ENCODE peak calls at places on chromosomes 4 and X, in six cellular contexts. B is effector memory CD4-positive, alpha-beta T cell; N is PC-9; V is GM23248; G is Peyer's patch; H is cardiac muscle cell. E is an unnamed sample.

GRCh38 chrX:38561951-38562719 is 793 bp downstream of the TSPAN7 start:
- DNase-seq in B (no peak), N (no peak), V (peak; percentile 2), G (peak; percentile 48), H (no peak), E (no peak)

GRCh38 chr4:155973639-155974475 is 20.2 kb upstream of the CTSO start:
- DNase-seq in B (no peak), N (no peak), V (peak; percentile 23), G (no peak), H (peak; percentile 39), E (no peak)

GRCh38 chr4:84481879-84482245 is 17.2 kb downstream of the NKX6-1 start:
- DNase-seq in B (no peak), N (no peak), V (no peak), G (no peak), H (no peak), E (no peak)

GRCh38 chr4:84647307-84647884 is 64.5 kb downstream of the CDS1 start:
- DNase-seq in B (no peak), N (no peak), V (peak; percentile 8), G (no peak), H (peak; percentile 27), E (no peak)

GRCh38 chr4:17707671-17708070 is 73.8 kb downstream of the FAM184B start:
- DNase-seq in B (no peak), N (no peak), V (no peak), G (no peak), H (no peak), E (no peak)

GRCh38 chr4:146095091-146095690 is 80.3 kb upstream of the LSM6 start:
- DNase-seq in B (no peak), N (peak; percentile 20), V (peak; percentile 68), G (peak; percentile 78), H (peak; percentile 79), E (peak; percentile 3)

GRCh38 chrX:40266490-40267333 is 169.0 kb upstream of the BCOR start:
- DNase-seq in B (peak; percentile 24), N (peak; percentile 45), V (peak; percentile 82), G (peak; percentile 77), H (peak; percentile 74), E (peak; percentile 29)

GRCh38 chr4:128553665-128554515 is 255.6 kb upstream of the JADE1 start:
- DNase-seq in B (no peak), N (no peak), V (no peak), G (no peak), H (no peak), E (no peak)

GRCh38 chr4:101846550-101846949 is 56.0 kb downstream of the BANK1 start:
- DNase-seq in B (no peak), N (no peak), V (no peak), G (no peak), H (no peak), E (no peak)

GRCh38 chr4:22496165-22496813 is 19.6 kb downstream of the ADGRA3 start:
- DNase-seq in B (no peak), N (no peak), V (peak; percentile 32), G (no peak), H (no peak), E (no peak)

GRCh38 chrX:64093761-64094160 is 111.7 kb downstream of the AMER1 start:
- DNase-seq in B (no peak), N (no peak), V (peak; percentile 33), G (no peak), H (peak; percentile 1), E (no peak)

GRCh38 chr4:142656178-142656577 is 189.9 kb downstream of the INPP4B start:
- DNase-seq in B (no peak), N (peak; percentile 10), V (peak; percentile 27), G (no peak), H (peak; percentile 14), E (peak; percentile 6)

GRCh38 chr4:6263541-6264540 is 5.8 kb upstream of the WFS1 start:
- DNase-seq in B (no peak), N (peak; percentile 57), V (peak; percentile 64), G (peak; percentile 75), H (peak; percentile 75), E (no peak)

GRCh38 chr4:170769857-170770256 is 680.1 kb upstream of the AADAT start:
- DNase-seq in B (no peak), N (no peak), V (no peak), G (no peak), H (no peak), E (no peak)

GRCh38 chrX:131072871-131073571 is 14.9 kb downstream of the ARHGAP36 start:
- DNase-seq in B (no peak), N (no peak), V (no peak), G (no peak), H (no peak), E (no peak)

GRCh38 chrX:56943264-56943663 is 52.1 kb downstream of the SPIN3 start:
- DNase-seq in B (no peak), N (no peak), V (no peak), G (no peak), H (no peak), E (no peak)

GRCh38 chr4:73836373-73837269 is at the start of gene CXCL6:
- DNase-seq in B (no peak), N (no peak), V (peak; percentile 63), G (no peak), H (peak; percentile 73), E (no peak)

GRCh38 chrX:19579485-19579884 is 64.2 kb upstream of the MAP3K15 start:
- DNase-seq in B (no peak), N (no peak), V (peak; percentile 87), G (no peak), H (peak; percentile 65), E (no peak)

GRCh38 chr4:38967260-38968095 is 64.7 kb downstream of the TMEM156 start:
- DNase-seq in B (no peak), N (no peak), V (peak; percentile 92), G (no peak), H (peak; percentile 97), E (no peak)

GRCh38 chr4:88419874-88420273 is 37.0 kb upstream of the HERC5 start:
- DNase-seq in B (no peak), N (no peak), V (no peak), G (no peak), H (no peak), E (no peak)

GRCh38 chrX:71911023-71911730 is 532 bp downstream of the NHSL2 start:
- DNase-seq in B (no peak), N (no peak), V (peak; percentile 40), G (no peak), H (no peak), E (peak; percentile 8)

GRCh38 chrX:48468693-48469691 is 1.1 kb downstream of the SLC38A5 start:
- DNase-seq in B (no peak), N (no peak), V (no peak), G (peak; percentile 62), H (no peak), E (no peak)

GRCh38 chr4:34432706-34433105 is 1811.6 kb downstream of the ARAP2 start:
- DNase-seq in B (no peak), N (no peak), V (no peak), G (no peak), H (no peak), E (no peak)

GRCh38 chr4:158384407-158384806 is 137.3 kb upstream of the RXFP1 start:
- DNase-seq in B (no peak), N (no peak), V (no peak), G (no peak), H (no peak), E (no peak)

GRCh38 chrX:124275167-124275894 is 57.1 kb upstream of the TEX13D start:
- DNase-seq in B (no peak), N (no peak), V (no peak), G (no peak), H (no peak), E (no peak)

GRCh38 chrX:44906041-44906440 is 33.1 kb downstream of the KDM6A start:
- DNase-seq in B (no peak), N (no peak), V (no peak), G (no peak), H (no peak), E (no peak)

GRCh38 chrX:44904542-44905115 is 31.6 kb downstream of the KDM6A start:
- DNase-seq in B (no peak), N (no peak), V (peak; percentile 26), G (no peak), H (no peak), E (no peak)

GRCh38 chrX:44906542-44906941 is 33.6 kb downstream of the KDM6A start:
- DNase-seq in B (no peak), N (no peak), V (no peak), G (no peak), H (no peak), E (no peak)

GRCh38 chrX:44908838-44909237 is 35.9 kb downstream of the KDM6A start:
- DNase-seq in B (no peak), N (no peak), V (no peak), G (no peak), H (no peak), E (no peak)

GRCh38 chrX:44908198-44908597 is 35.2 kb downstream of the KDM6A start:
- DNase-seq in B (no peak), N (no peak), V (peak; percentile 28), G (no peak), H (peak; percentile 40), E (no peak)
- H3K4me1 ChIP-seq in B (peaks cover 7% of the 10 kb centered on the region), N (no peaks in the 10 kb centered on the region), V (peaks cover 26% of the 10 kb centered on the region), G (no peaks in the 10 kb centered on the region), H (no peaks in the 10 kb centered on the region), E (peaks cover 4% of the 10 kb centered on the region)

GRCh38 chr4:36241771-36242170 is 2.5 kb downstream of the ARAP2 start:
- DNase-seq in B (no peak), N (no peak), V (no peak), G (no peak), H (no peak), E (peak; percentile 53)

GRCh38 chr4:36237366-36238353 is 6.7 kb downstream of the ARAP2 start:
- DNase-seq in B (no peak), N (no peak), V (no peak), G (no peak), H (no peak), E (no peak)

GRCh38 chr4:36243355-36244256 is 708 bp downstream of the ARAP2 start:
- DNase-seq in B (peak; percentile 30), N (peak; percentile 40), V (peak; percentile 17), G (peak; percentile 82), H (peak; percentile 20), E (peak; percentile 50)

GRCh38 chr4:36244257-36245084 is at the start of gene ARAP2:
- DNase-seq in B (peak; percentile 78), N (peak; percentile 90), V (peak; percentile 21), G (peak; percentile 88), H (peak; percentile 12), E (peak; percentile 74)

GRCh38 chr4:36242629-36243354 is 1.5 kb downstream of the ARAP2 start:
- DNase-seq in B (no peak), N (no peak), V (no peak), G (no peak), H (no peak), E (no peak)
- H3K4me1 ChIP-seq in B (peaks cover 10% of the 10 kb centered on the region), N (peaks cover 29% of the 10 kb centered on the region), V (no peaks in the 10 kb centered on the region), G (peaks cover 9% of the 10 kb centered on the region), H (no peaks in the 10 kb centered on the region), E (peaks cover 7% of the 10 kb centered on the region)

GRCh38 chrX:154068560-154068959 is 29.0 kb downstream of the MECP2 start:
- DNase-seq in B (no peak), N (no peak), V (no peak), G (no peak), H (no peak), E (no peak)
- H3K4me1 ChIP-seq in B (peaks cover 7% of the 10 kb centered on the region), N (peaks cover under 1% of the 10 kb centered on the region), V (peaks cover 4% of the 10 kb centered on the region), G (no peaks in the 10 kb centered on the region), H (no peaks in the 10 kb centered on the region), E (peaks cover 14% of the 10 kb centered on the region)

DNA sequence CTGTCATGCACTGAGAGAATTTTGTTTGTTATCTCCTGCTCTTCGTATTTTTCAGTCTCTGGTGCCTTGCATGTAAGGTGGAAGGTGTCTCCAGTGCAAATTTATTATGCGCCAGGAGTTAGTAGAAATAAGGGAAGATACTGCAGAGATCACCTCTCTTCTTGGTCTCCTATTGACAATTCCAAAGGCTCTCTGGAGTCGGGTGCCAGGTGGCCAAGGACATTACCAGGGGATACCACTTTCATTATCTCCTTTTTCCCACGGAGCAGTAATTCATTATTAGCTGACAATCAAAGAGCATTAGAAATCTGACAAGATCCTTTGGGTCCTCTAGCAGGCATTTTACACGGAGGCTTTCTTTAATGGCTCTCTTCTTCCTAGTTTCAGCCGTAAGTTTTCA is 26.0 kb downstream of the ADD1 start:
- DNase-seq in B (no peak), N (no peak), V (no peak), G (no peak), H (no peak), E (no peak)
- H3K4me1 ChIP-seq in B (peaks cover 3% of the 10 kb centered on the region), N (peaks cover 5% of the 10 kb centered on the region), V (peaks cover 31% of the 10 kb centered on the region), G (peaks cover 89% of the 10 kb centered on the region), H (peaks cover 74% of the 10 kb centered on the region), E (peaks cover 22% of the 10 kb centered on the region)